ENCODE peak calls at places on chromosomes 12 and 14, in nine cellular contexts. P, B, L, A, N, I, S, Y and Q are unnamed samples.
A peak's percentile ranks its signal among the peaks of the same experiment; 100 is the strongest.

GRCh38 chr14:72962829-72963312 is 36.6 kb downstream of the DCAF4 start:
- DNase-seq in P (no peak), B (peak; percentile 86), L (peak; percentile 79), A (no peak), N (peak; percentile 81), I (peak; percentile 75), S (no peak), Y (no peak), Q (no peak)

GRCh38 chr12:116257213-116257612 is 20.3 kb downstream of the MED13L start:
- DNase-seq in P (no peak), B (peak; percentile 75), L (peak; percentile 52), A (no peak), N (peak; percentile 68), I (no peak), S (no peak), Y (no peak), Q (no peak)

GRCh38 chr12:51318846-51319570 is 5.0 kb downstream of the BIN2 start:
- DNase-seq in P (peak; percentile 60), B (no peak), L (no peak), A (no peak), N (no peak), I (no peak), S (no peak), Y (no peak), Q (no peak)

GRCh38 chr12:1531160-1531653 is 63.2 kb downstream of the FBXL14 start:
- DNase-seq in P (no peak), B (no peak), L (peak; percentile 55), A (no peak), N (no peak), I (no peak), S (no peak), Y (no peak), Q (no peak)

GRCh38 chr12:99959549-99960170 is 25.1 kb downstream of the ANKS1B start:
- DNase-seq in P (no peak), B (no peak), L (no peak), A (no peak), N (peak; percentile 64), I (no peak), S (no peak), Y (no peak), Q (no peak)

GRCh38 chr14:82511399-82511798 is 977.7 kb upstream of the SEL1L start:
- DNase-seq in P (no peak), B (no peak), L (no peak), A (no peak), N (no peak), I (no peak), S (no peak), Y (no peak), Q (no peak)

GRCh38 chr14:89576132-89576923 is 159.3 kb upstream of the FOXN3 start:
- DNase-seq in P (no peak), B (peak; percentile 89), L (peak; percentile 73), A (no peak), N (no peak), I (no peak), S (no peak), Y (no peak), Q (no peak)

GRCh38 chr12:96206957-96207356 is 12.8 kb downstream of the ELK3 start:
- DNase-seq in P (no peak), B (no peak), L (no peak), A (no peak), N (no peak), I (no peak), S (no peak), Y (no peak), Q (no peak)

GRCh38 chr14:35929171-35929570 is 103.0 kb downstream of the BRMS1L start:
- DNase-seq in P (no peak), B (no peak), L (no peak), A (no peak), N (no peak), I (no peak), S (no peak), Y (no peak), Q (no peak)

GRCh38 chr14:106622200-106622745 is 1095.9 kb downstream of the TMEM121 start:
- DNase-seq in P (peak; percentile 87), B (no peak), L (no peak), A (no peak), N (no peak), I (no peak), S (no peak), Y (no peak), Q (no peak)

GRCh38 chr12:104181313-104181712 is 34.3 kb upstream of the TXNRD1 start:
- DNase-seq in P (no peak), B (no peak), L (no peak), A (no peak), N (peak; percentile 63), I (no peak), S (no peak), Y (no peak), Q (no peak)

GRCh38 chr12:6067152-6067916 is 57.1 kb downstream of the VWF start:
- DNase-seq in P (no peak), B (peak; percentile 88), L (peak; percentile 79), A (no peak), N (peak; percentile 69), I (no peak), S (no peak), Y (peak; percentile 76), Q (no peak)

GRCh38 chr12:115341442-115341841 is 657.5 kb upstream of the TBX3 start:
- DNase-seq in P (no peak), B (peak; percentile 51), L (no peak), A (peak; percentile 84), N (peak; percentile 90), I (peak; percentile 97), S (peak; percentile 79), Y (peak; percentile 82), Q (no peak)

GRCh38 chr12:109753054-109753401 is 39.4 kb downstream of the FAM222A start:
- DNase-seq in P (no peak), B (no peak), L (no peak), A (no peak), N (no peak), I (no peak), S (peak; percentile 63), Y (no peak), Q (no peak)

GRCh38 chr12:58889557-58889956 is 30.7 kb downstream of the LRIG3 start:
- DNase-seq in P (no peak), B (no peak), L (no peak), A (no peak), N (no peak), I (no peak), S (no peak), Y (no peak), Q (peak; percentile 41)
- H3K27ac ChIP-seq in P (no peak overlapping the region), B (no peak overlapping the region), L (no peak overlapping the region), A (no peak overlapping the region), N (no peak overlapping the region), I (no peak overlapping the region), S (no peak overlapping the region), Y (no peak overlapping the region), Q (peak overlapping the region; percentile 81)

GRCh38 chr12:92111256-92111655 is 34.4 kb downstream of the BTG1 start:
- DNase-seq in P (no peak), B (no peak), L (no peak), A (no peak), N (no peak), I (no peak), S (no peak), Y (no peak), Q (no peak)

GRCh38 chr12:92109613-92110012 is 36.0 kb downstream of the BTG1 start:
- DNase-seq in P (no peak), B (no peak), L (no peak), A (no peak), N (no peak), I (no peak), S (no peak), Y (no peak), Q (no peak)

GRCh38 chr12:92107621-92108131 is 38.0 kb downstream of the BTG1 start:
- DNase-seq in P (no peak), B (peak; percentile 42), L (peak; percentile 36), A (no peak), N (no peak), I (no peak), S (no peak), Y (no peak), Q (no peak)

GRCh38 chr12:92108651-92109050 is 37.0 kb downstream of the BTG1 start:
- DNase-seq in P (no peak), B (peak; percentile 65), L (peak; percentile 59), A (no peak), N (peak; percentile 42), I (peak; percentile 36), S (peak; percentile 75), Y (no peak), Q (no peak)

GRCh38 chr12:92110083-92110640 is 35.5 kb downstream of the BTG1 start:
- DNase-seq in P (no peak), B (no peak), L (no peak), A (no peak), N (no peak), I (no peak), S (no peak), Y (no peak), Q (no peak)
- H3K27ac ChIP-seq in P (no peak overlapping the region), B (no peak overlapping the region), L (no peak overlapping the region), A (no peak overlapping the region), N (peak overlapping the region; percentile 68), I (no peak overlapping the region), S (no peak overlapping the region), Y (no peak overlapping the region), Q (no peak overlapping the region)

DNA sequence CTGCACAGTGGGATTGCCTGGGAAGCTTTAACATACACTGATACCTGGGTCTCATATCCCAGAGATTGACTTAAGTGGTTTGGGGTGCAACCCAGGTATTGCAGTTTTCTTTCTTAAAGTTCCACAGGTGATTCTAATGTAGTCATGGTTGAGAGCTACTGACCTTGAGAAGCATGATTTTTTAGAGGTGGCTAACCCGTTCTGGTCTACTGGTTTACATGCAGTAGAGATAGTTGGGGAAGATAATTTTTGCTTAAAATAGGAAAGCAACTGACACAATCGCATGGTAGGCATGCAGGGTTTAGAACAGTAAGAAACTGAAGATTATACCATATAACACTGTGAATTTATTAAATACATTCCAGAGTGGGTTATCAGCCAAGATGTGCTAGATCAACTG is 134.2 kb upstream of the DNM1L start:
- DNase-seq in P (no peak), B (no peak), L (no peak), A (no peak), N (no peak), I (no peak), S (no peak), Y (no peak), Q (no peak)
- H3K27ac ChIP-seq in P (no peak overlapping the region), B (no peak overlapping the region), L (peak overlapping the region; percentile 42), A (no peak overlapping the region), N (no peak overlapping the region), I (no peak overlapping the region), S (peak overlapping the region; percentile 11), Y (no peak overlapping the region), Q (no peak overlapping the region)

DNA sequence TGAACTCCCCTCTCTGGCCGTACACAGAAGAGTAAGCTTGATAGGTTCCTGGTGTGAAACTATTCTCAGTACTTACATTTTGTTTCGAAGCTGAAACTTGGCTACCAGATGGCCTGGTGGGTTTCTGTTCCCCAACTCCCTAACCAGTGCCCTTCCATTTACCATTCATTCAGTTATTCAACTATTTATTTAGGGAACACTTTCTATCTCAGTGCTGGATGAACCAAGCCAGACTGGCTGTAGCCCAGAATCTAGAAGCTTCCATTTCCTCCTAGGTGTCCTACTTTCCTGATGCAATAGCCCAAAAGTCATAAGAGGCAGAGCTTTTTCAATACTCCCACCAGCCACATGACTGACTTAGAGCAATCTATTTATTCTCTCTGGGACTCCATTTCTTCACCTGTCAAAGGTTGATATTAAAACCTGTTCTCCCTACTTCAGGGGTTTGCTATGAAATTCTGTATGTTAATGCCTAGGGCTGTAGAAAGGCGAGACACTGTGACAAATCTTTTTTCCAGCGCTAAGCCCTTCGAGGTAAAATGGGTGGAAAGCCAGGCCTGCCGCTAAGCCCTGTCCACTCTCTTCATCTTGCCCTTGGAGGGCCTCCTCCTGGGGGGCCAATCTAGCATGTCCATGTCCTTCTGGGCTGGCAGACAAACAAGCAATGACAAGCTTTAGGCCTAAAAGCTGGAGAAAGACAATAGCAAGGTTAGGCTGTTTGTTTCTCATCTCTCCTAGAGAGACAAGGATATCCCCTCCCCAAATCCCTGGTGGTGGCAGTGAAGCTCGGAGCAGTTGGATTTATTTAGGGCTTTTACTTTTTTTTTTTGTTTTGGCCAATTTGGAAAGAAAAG is 8.2 kb upstream of the IRF2BPL start:
- DNase-seq in P (no peak), B (no peak), L (no peak), A (no peak), N (no peak), I (no peak), S (peak; percentile 20), Y (no peak), Q (no peak)
- H3K27ac ChIP-seq in P (peak overlapping the region; percentile 29), B (no peak overlapping the region), L (peak overlapping the region; percentile 62), A (peak overlapping the region; percentile 56), N (peak overlapping the region; percentile 99), I (peak overlapping the region; percentile 99), S (peak overlapping the region; percentile 82), Y (peak overlapping the region; percentile 61), Q (no peak overlapping the region)